ENCODE peak calls at places on chromosomes 1 and 21, in nine cellular contexts. G is frontal cortex; Z is GM06990; P is AG08395; E is NCI-H2171 treated with DMSO at 0.1 percent for 48 hours; M is NCI-H774; X is adrenal gland; Y is activated CD4-positive, alpha-beta T cell treated with anti-CD3 and anti-CD28 coated beads, Interleukin-2, amount 10 ng/mL, durations not matched to agents 7 days and 5 days; B is ELF-1. F is an unnamed sample.
A peak's percentile ranks its signal among the peaks of the same experiment; 100 is the strongest.

GRCh38 chr1:179753061-179753460 is 10.0 kb downstream of the FAM163A start:
- DNase-seq in G (no peak), Z (no peak), P (no peak), E (no peak), M (no peak), X (no peak), Y (no peak), B (no peak), F (no peak)

GRCh38 chr1:65230741-65231439 is 78.5 kb upstream of the DNAJC6 start:
- DNase-seq in G (no peak), Z (peak; percentile 19), P (no peak), E (no peak), M (no peak), X (no peak), Y (peak; percentile 20), B (no peak), F (no peak)

GRCh38 chr21:41763996-41764395 is 2.9 kb downstream of the RIPK4 start:
- DNase-seq in G (no peak), Z (no peak), P (no peak), E (no peak), M (no peak), X (no peak), Y (no peak), B (no peak), F (no peak)

GRCh38 chr21:28991861-28992525 is 684 bp downstream of the LTN1 start:
- DNase-seq in G (no peak), Z (no peak), P (no peak), E (peak; percentile 40), M (no peak), X (no peak), Y (no peak), B (peak; percentile 17), F (no peak)

GRCh38 chr1:207870279-207871031 is 40.5 kb downstream of the CD34 start:
- DNase-seq in G (no peak), Z (no peak), P (no peak), E (no peak), M (no peak), X (no peak), Y (no peak), B (no peak), F (no peak)

GRCh38 chr1:234986750-234987414 is 141.8 kb downstream of the TOMM20 start:
- DNase-seq in G (no peak), Z (no peak), P (no peak), E (no peak), M (no peak), X (no peak), Y (no peak), B (peak; percentile 89), F (peak; percentile 51)

GRCh38 chr1:86207323-86207722 is 50.8 kb upstream of the COL24A1 start:
- DNase-seq in G (no peak), Z (no peak), P (peak; percentile 86), E (no peak), M (no peak), X (no peak), Y (no peak), B (no peak), F (no peak)

GRCh38 chr1:115925511-115925910 is 50.8 kb upstream of the SLC22A15 start:
- DNase-seq in G (no peak), Z (no peak), P (no peak), E (no peak), M (no peak), X (peak; percentile 62), Y (no peak), B (no peak), F (no peak)

GRCh38 chr1:61227857-61228557 is 145.6 kb downstream of the NFIA start:
- DNase-seq in G (no peak), Z (no peak), P (no peak), E (peak; percentile 89), M (no peak), X (no peak), Y (no peak), B (no peak), F (no peak)

GRCh38 chr1:26706315-26706714 is 10.5 kb downstream of the ARID1A start:
- DNase-seq in G (no peak), Z (no peak), P (no peak), E (no peak), M (no peak), X (no peak), Y (no peak), B (no peak), F (peak; percentile 76)

GRCh38 chr1:77948841-77949424 is 29.9 kb downstream of the FUBP1 start:
- DNase-seq in G (no peak), Z (no peak), P (peak; percentile 13), E (no peak), M (no peak), X (peak; percentile 21), Y (no peak), B (peak; percentile 60), F (no peak)

GRCh38 chr1:1080122-1080753 is 6.1 kb upstream of the RNF223 start:
- DNase-seq in G (no peak), Z (peak; percentile 12), P (peak; percentile 72), E (peak; percentile 27), M (peak; percentile 17), X (peak; percentile 39), Y (no peak), B (peak; percentile 91), F (peak; percentile 49)

GRCh38 chr1:7964476-7964875 is 3.0 kb downstream of the PARK7 start:
- DNase-seq in G (no peak), Z (no peak), P (no peak), E (no peak), M (no peak), X (no peak), Y (no peak), B (no peak), F (no peak)

GRCh38 chr1:71053146-71053545 is 5.5 kb upstream of the PTGER3 start:
- DNase-seq in G (no peak), Z (no peak), P (no peak), E (no peak), M (no peak), X (no peak), Y (no peak), B (no peak), F (no peak)

GRCh38 chr1:37362990-37363389 is 111.4 kb upstream of the ZC3H12A start:
- DNase-seq in G (no peak), Z (no peak), P (no peak), E (no peak), M (no peak), X (no peak), Y (no peak), B (peak; percentile 66), F (no peak)

F was measured in left lobe of liver.